ENCODE peak calls at places on chromosomes 4 and X, in five cellular contexts. X is nucleus accumbens; A is activated CD8-positive, alpha-beta T cell treated with anti-CD3 and anti-CD28 coated beads, Interleukin-2, amount 10 ng/mL, durations not matched to agents 7 days and 5 days; Y is T-helper 17 cell; U is NCI-H1436. V is an unnamed sample.

GRCh38 chr4:161457311-161457710 is 706.5 kb downstream of the FSTL5 start:
- DNase-seq in X (no peak), A (no peak), Y (no peak), U (no peak), V (no peak)

GRCh38 chr4:170853422-170854021 is 763.8 kb upstream of the AADAT start:
- DNase-seq in X (no peak), A (peak), Y (no peak), U (peak), V (no peak)

GRCh38 chr4:186700746-186701145 is 22.9 kb downstream of the FAT1 start:
- DNase-seq in X (no peak), A (no peak), Y (no peak), U (no peak), V (no peak)

GRCh38 chr4:55854132-55854531 is 684 bp downstream of the EXOC1 start:
- DNase-seq in X (no peak), A (peak), Y (no peak), U (no peak), V (no peak)

GRCh38 chr4:304987-305680 is at the start of gene ZNF732:
- DNase-seq in X (peak), A (no peak), Y (no peak), U (no peak), V (no peak)

GRCh38 chr4:16524911-16525574 is 298.8 kb upstream of the TAPT1 start:
- DNase-seq in X (no peak), A (no peak), Y (no peak), U (no peak), V (no peak)

GRCh38 chrX:29468911-29469494 is 746.4 kb upstream of the MAGEB2 start:
- DNase-seq in X (no peak), A (no peak), Y (no peak), U (no peak), V (no peak)

GRCh38 chr4:38967260-38968095 is 64.7 kb downstream of the TMEM156 start:
- DNase-seq in X (no peak), A (no peak), Y (no peak), U (no peak), V (no peak)

GRCh38 chrX:102067966-102068723 is 57.3 kb upstream of the TCEAL2 start:
- DNase-seq in X (no peak), A (peak), Y (no peak), U (peak), V (no peak)

GRCh38 chrX:19661977-19662376 is 146.7 kb upstream of the MAP3K15 start:
- DNase-seq in X (no peak), A (no peak), Y (no peak), U (no peak), V (no peak)

GRCh38 chr4:45944000-45944399 is 179.9 kb downstream of the GABRG1 start:
- DNase-seq in X (no peak), A (no peak), Y (no peak), U (no peak), V (no peak)

GRCh38 chrX:56783450-56783831 is 54.4 kb downstream of the NBDY start:
- DNase-seq in X (peak), A (no peak), Y (no peak), U (no peak), V (no peak)

GRCh38 chrX:77900688-77901087 is 1.4 kb downstream of the COX7B start:
- DNase-seq in X (no peak), A (no peak), Y (no peak), U (no peak), V (no peak)

V was measured in CD14-positive monocyte.